ENCODE peak calls at places on chromosomes 11 and 22, in four cellular contexts. G, E, O and C are unnamed samples.

GRCh38 chr11:79663012-79663411 is 222.2 kb upstream of the TENM4 start:
- DNase-seq in G (no peak), E (no peak), O (no peak), C (no peak)

GRCh38 chr11:65303542-65303941 is 11.1 kb upstream of the CDC42EP2 start:
- DNase-seq in G (no peak), E (no peak), O (no peak), C (no peak)

GRCh38 chr11:36657610-36658225 is 59.7 kb upstream of the RAG2 start:
- DNase-seq in G (no peak), E (no peak), O (no peak), C (no peak)

GRCh38 chr22:41544671-41545476 is 604 bp upstream of the POLR3H start:
- DNase-seq in G (no peak), E (no peak), O (no peak), C (no peak)

GRCh38 chr11:60310407-60310998 is 16.6 kb upstream of the MS4A6E start:
- DNase-seq in G (no peak), E (no peak), O (no peak), C (no peak)

GRCh38 chr11:119169272-119169719 is 771 bp downstream of the NLRX1 start:
- DNase-seq in G (peak), E (no peak), O (peak), C (no peak)

GRCh38 chr11:19508166-19508565 is 204.5 kb upstream of the NAV2 start:
- DNase-seq in G (no peak), E (peak), O (peak), C (peak)

GRCh38 chr11:126607374-126607773 is 251.9 kb downstream of the ST3GAL4 start:
- DNase-seq in G (peak), E (peak), O (peak), C (peak)

DNA sequence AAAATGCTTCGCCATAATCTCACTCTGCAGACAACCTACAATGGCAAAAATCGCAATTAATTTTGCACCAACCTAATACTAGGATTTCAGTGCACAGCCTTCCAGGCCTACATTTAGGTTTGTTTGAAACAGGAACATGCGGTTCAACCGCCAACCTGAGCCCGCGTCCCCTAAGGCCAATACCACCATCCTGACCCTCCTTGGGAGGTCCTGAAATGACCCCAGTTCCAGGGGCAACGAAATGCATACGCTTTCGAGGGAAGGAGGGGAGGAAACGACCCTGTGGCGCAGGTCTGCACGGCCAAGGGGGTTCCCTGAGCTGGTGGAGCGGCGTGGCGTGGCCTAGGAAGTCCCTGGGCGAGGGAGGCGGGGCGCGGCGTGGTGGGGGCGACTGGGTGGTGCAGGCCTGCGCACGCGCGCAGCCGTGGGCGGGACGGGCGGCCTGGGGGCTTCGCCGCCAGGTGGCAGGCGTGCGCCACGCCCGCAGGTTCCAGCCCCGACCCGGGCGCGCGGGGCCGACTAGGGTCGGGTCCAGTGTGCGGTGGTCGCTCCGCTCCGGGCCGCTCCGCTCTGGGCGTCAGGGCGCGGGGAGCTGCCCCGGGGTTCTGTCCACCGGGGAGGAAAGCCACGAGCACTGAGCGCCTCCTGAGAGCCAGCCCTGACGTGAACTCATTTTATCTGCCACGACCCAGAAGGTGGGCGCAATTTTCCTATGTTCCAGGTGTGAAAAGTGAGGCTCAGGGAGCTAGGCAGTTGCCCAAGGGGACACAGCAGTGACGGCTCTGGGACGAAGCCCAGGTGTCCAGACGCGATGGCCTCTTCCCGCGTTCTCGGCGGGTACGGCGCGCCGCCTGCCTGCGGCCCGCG is 94.2 kb downstream of the SWAP70 start:
- DNase-seq in G (peak), E (peak), O (peak), C (peak)
- TF ChIP-seq TCF7L2 in G (peak), E (no peak), O (no peak), C (no peak)

GRCh38 chr11:61817471-61818202 is 834 bp upstream of the FADS1 start:
- DNase-seq in G (no peak), E (no peak), O (peak), C (no peak)
- H3K27ac ChIP-seq in G (peak), E (peak), O (peak), C (peak)

GRCh38 chr11:368414-369335 is 624 bp upstream of the B4GALNT4 start:
- DNase-seq in G (no peak), E (peak), O (peak), C (no peak)
- TF ChIP-seq SIN3A in G (no peak), E (no peak), O (peak), C (peak)

GRCh38 chr11:129637983-129638776 is 177.5 kb upstream of the TMEM45B start:
- DNase-seq in G (no peak), E (no peak), O (no peak), C (no peak)

GRCh38 chr11:129640671-129641070 is 175.0 kb upstream of the TMEM45B start:
- DNase-seq in G (no peak), E (no peak), O (no peak), C (no peak)

GRCh38 chr11:129637473-129637872 is 178.2 kb upstream of the TMEM45B start:
- DNase-seq in G (no peak), E (no peak), O (no peak), C (no peak)

GRCh38 chr11:129639300-129639699 is 176.3 kb upstream of the TMEM45B start:
- DNase-seq in G (peak), E (no peak), O (peak), C (peak)

DNA sequence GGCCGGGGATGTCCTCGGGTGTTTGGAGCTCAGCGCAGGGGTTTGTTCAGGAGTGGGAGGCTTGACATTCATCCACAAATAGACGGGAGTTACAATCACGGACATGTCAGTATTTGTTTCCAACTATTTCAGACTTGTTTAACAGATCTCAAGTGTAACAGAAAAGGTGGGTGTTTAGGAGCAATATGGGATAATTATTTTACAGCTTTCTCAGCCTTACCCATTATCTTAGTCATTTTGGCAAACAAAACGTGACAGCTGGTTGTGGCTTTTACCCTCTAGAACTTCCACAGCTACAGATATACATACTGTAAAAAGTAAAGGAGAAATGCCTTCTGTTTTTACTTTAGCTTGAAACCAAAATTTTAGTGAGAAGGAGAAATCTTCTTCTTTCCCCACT is 178.7 kb upstream of the TMEM45B start:
- DNase-seq in G (no peak), E (no peak), O (no peak), C (no peak)
- TF ChIP-seq TCF7L2 in G (no peak), E (no peak), O (no peak), C (no peak)

DNA sequence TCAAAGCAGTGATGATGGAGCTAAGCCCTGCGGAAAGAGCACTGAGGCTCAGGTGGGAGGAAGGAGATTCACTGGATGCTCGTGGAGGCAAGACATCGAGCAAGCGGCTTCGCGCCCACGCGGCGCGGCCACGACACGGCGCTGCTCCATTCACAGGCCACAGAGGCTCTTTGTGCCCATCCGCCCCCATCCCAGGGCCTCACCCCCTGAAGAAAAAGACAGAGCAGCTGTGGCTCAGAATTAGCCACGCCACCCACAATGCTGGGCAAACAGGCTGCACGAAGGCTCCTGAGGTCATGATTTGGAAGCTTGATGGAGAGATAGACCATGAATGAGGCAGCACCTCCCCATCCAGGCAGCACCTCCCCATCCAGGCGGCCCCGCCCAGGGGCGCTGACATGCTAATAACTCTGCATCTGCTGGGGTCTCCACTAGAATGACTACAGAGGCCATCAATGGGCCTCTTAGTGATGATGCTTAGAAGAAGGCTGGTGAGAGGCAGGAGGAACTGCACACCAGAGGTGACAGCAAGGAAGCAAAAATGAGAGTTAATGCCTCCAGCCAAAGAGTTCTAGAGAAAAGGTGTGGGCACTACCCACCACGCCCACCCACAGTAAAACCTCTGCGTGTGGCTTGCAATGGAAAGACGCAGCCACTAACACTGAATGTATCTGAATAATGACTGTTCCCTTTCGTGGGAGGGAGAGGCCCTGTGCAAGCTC is 43.5 kb downstream of the MYH9 start:
- DNase-seq in G (no peak), E (no peak), O (no peak), C (no peak)
- H3K27ac ChIP-seq in G (no peak), E (no peak), O (peak), C (peak)

GRCh38 chr22:46054091-46054877 is 77.3 kb upstream of the WNT7B start:
- DNase-seq in G (no peak), E (no peak), O (no peak), C (no peak)

GRCh38 chr22:46052331-46052771 is 75.4 kb upstream of the WNT7B start:
- DNase-seq in G (no peak), E (no peak), O (no peak), C (no peak)

GRCh38 chr22:46053563-46054090 is 76.7 kb upstream of the WNT7B start:
- DNase-seq in G (no peak), E (peak), O (no peak), C (no peak)

GRCh38 chr22:46051646-46052045 is 74.7 kb upstream of the WNT7B start:
- DNase-seq in G (no peak), E (no peak), O (no peak), C (no peak)

GRCh38 chr22:46052801-46053562 is 76.0 kb upstream of the WNT7B start:
- DNase-seq in G (no peak), E (no peak), O (no peak), C (no peak)
- TF ChIP-seq SIN3A in G (peak), E (no peak), O (no peak), C (no peak)

GRCh38 chr11:102625163-102625562 is at the start of gene MMP20:
- DNase-seq in G (no peak), E (no peak), O (peak), C (no peak)

GRCh38 chr11:102630598-102631448 is 5.7 kb upstream of the MMP20 start:
- DNase-seq in G (no peak), E (no peak), O (no peak), C (no peak)

GRCh38 chr11:102623998-102624397 is 1.1 kb downstream of the MMP20 start:
- DNase-seq in G (no peak), E (no peak), O (no peak), C (no peak)

GRCh38 chr11:102623128-102623527 is 2.0 kb downstream of the MMP20 start:
- DNase-seq in G (no peak), E (no peak), O (no peak), C (no peak)

GRCh38 chr11:102626686-102627085 is 1.6 kb upstream of the MMP20 start:
- DNase-seq in G (no peak), E (no peak), O (no peak), C (no peak)
- TF ChIP-seq TCF7L2 in G (no peak), E (no peak), O (no peak), C (no peak)

DNA sequence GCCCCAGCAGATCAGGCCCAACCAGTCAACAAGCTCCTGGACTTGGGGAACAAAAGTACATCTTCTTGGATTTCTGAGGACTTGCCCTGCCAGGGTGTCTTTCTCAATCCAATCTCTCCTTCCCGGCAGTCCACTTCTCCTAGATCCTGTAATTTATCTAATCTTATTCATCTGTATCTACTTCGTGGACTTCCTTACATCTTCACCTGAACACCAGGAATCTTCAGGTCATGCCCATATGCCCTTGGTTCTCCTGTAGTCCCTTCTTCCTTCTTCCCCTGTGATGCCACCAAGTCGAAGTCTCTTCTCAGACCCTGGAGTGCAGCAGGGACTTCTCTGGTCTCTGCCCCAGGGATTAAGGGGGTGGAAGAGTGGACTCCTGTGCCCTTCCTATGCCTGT is 100.3 kb downstream of the ZNF280B start:
- DNase-seq in G (no peak), E (no peak), O (no peak), C (no peak)
- H3K27ac ChIP-seq in G (no peak), E (no peak), O (no peak), C (no peak)